ENCODE peak calls at places on chromosomes 5 and 9, in nine cellular contexts. X, C, T, E, P, K, Q, Z and F are unnamed samples.

GRCh38 chr9:93196095-93197055 is 12.4 kb downstream of the WNK2 start:
- DNase-seq in X (no peak), C (no peak), T (no peak), E (no peak), P (no peak), K (no peak), Q (no peak), Z (no peak), F (no peak)

GRCh38 chr9:96668868-96669534 is 13.9 kb upstream of the PRXL2C start:
- DNase-seq in X (no peak), C (no peak), T (no peak), E (no peak), P (no peak), K (no peak), Q (no peak), Z (no peak), F (no peak)

GRCh38 chr9:18320046-18320445 is 153.9 kb upstream of the ADAMTSL1 start:
- DNase-seq in X (peak), C (no peak), T (no peak), E (no peak), P (no peak), K (no peak), Q (no peak), Z (no peak), F (no peak)

GRCh38 chr5:36607838-36608783 is 1.7 kb downstream of the SLC1A3 start:
- DNase-seq in X (peak), C (no peak), T (no peak), E (no peak), P (peak), K (no peak), Q (no peak), Z (no peak), F (no peak)

GRCh38 chr5:14464101-14464500 is 117.5 kb upstream of the OTULINL start:
- DNase-seq in X (peak), C (no peak), T (no peak), E (no peak), P (no peak), K (no peak), Q (no peak), Z (no peak), F (no peak)

GRCh38 chr5:6248132-6248531 is 130.2 kb downstream of the MED10 start:
- DNase-seq in X (no peak), C (no peak), T (no peak), E (no peak), P (no peak), K (no peak), Q (no peak), Z (no peak), F (no peak)

GRCh38 chr5:178420424-178420823 is 169.8 kb downstream of the COL23A1 start:
- DNase-seq in X (no peak), C (no peak), T (no peak), E (no peak), P (no peak), K (no peak), Q (no peak), Z (no peak), F (no peak)

GRCh38 chr9:134781895-134782294 is 98.7 kb upstream of the FCN2 start:
- DNase-seq in X (no peak), C (no peak), T (no peak), E (no peak), P (no peak), K (no peak), Q (no peak), Z (no peak), F (no peak)

GRCh38 chr5:171600736-171601265 is 181.4 kb downstream of the FGF18 start:
- DNase-seq in X (no peak), C (no peak), T (no peak), E (no peak), P (no peak), K (no peak), Q (no peak), Z (peak), F (no peak)

GRCh38 chr5:56102885-56103284 is 108.1 kb upstream of the IL6ST start:
- DNase-seq in X (peak), C (no peak), T (no peak), E (no peak), P (no peak), K (no peak), Q (no peak), Z (no peak), F (no peak)

GRCh38 chr9:113503613-113504230 is 40.2 kb downstream of the RGS3 start:
- DNase-seq in X (no peak), C (no peak), T (peak), E (no peak), P (no peak), K (no peak), Q (no peak), Z (no peak), F (no peak)

GRCh38 chr9:107751522-107752235 is 262.1 kb upstream of the KLF4 start:
- DNase-seq in X (peak), C (peak), T (no peak), E (no peak), P (peak), K (no peak), Q (no peak), Z (peak), F (peak)